ENCODE peak calls at places on chromosomes 3 and 15, in ten cellular contexts. D is fibroblast of lung, I is heart left ventricle, F is cardiac muscle cell, T is psoas muscle, Z is astrocyte, O is spleen, P is Karpas-422, Q is hepatocyte, J is stomach. V is an unnamed sample.

GRCh38 chr3:37907906-37908305 is 46.2 kb downstream of the CTDSPL start:
- DNase-seq in F (no peak), I (no peak), O (no peak), J (no peak), T (no peak), D (peak; percentile 49), Z (peak; percentile 36), Q (no peak), P (no peak), V (no peak)

GRCh38 chr3:6182909-6183308 is 678.0 kb upstream of the GRM7 start:
- DNase-seq in J (no peak), T (no peak), Q (no peak), D (no peak), F (no peak), P (no peak), O (no peak), I (no peak), Z (no peak), V (no peak)

GRCh38 chr3:69321301-69321986 is 64.4 kb downstream of the FRMD4B start:
- DNase-seq in P (no peak), O (no peak), D (no peak), I (no peak), Z (no peak), T (no peak), J (no peak), F (no peak), Q (no peak), V (no peak)

GRCh38 chr3:55951371-55951770 is 464.3 kb upstream of the WNT5A start:
- DNase-seq in Z (no peak), D (no peak), F (no peak), Q (no peak), P (no peak), O (no peak), T (no peak), J (no peak), I (no peak), V (no peak)

GRCh38 chr3:128461731-128462130 is 5.0 kb downstream of the DNAJB8 start:
- DNase-seq in P (no peak), D (no peak), J (no peak), O (no peak), Q (no peak), T (no peak), I (no peak), F (no peak), Z (no peak), V (no peak)

GRCh38 chr3:981156-981555 is 111.7 kb upstream of the CNTN6 start:
- DNase-seq in P (no peak), O (no peak), Z (no peak), J (no peak), Q (no peak), F (no peak), T (no peak), I (no peak), D (no peak), V (no peak)

GRCh38 chr3:195110647-195111321 is 160.2 kb downstream of the XXYLT1 start:
- DNase-seq in Z (no peak), O (peak; percentile 66), J (no peak), P (no peak), I (peak; percentile 44), T (no peak), Q (peak; percentile 68), F (peak; percentile 18), D (no peak), V (no peak)

GRCh38 chr3:165451671-165452070 is 255.5 kb upstream of the SLITRK3 start:
- DNase-seq in I (no peak), F (no peak), O (no peak), D (no peak), Z (no peak), P (no peak), Q (no peak), J (no peak), T (no peak), V (no peak)

GRCh38 chr3:171825222-171825828 is 15.0 kb upstream of the PLD1 start:
- DNase-seq in J (no peak), T (no peak), O (no peak), Q (peak; percentile 56), F (peak; percentile 95), D (peak; percentile 84), P (no peak), Z (peak; percentile 88), I (no peak), V (no peak)

GRCh38 chr15:69760263-69760855 is 307.7 kb downstream of the RPLP1 start:
- DNase-seq in I (no peak), T (no peak), F (peak; percentile 88), P (peak; percentile 39), D (peak; percentile 27), O (no peak), J (no peak), Q (no peak), Z (no peak), V (no peak)

GRCh38 chr3:194009019-194009418 is 126.9 kb upstream of the HES1 start:
- DNase-seq in P (no peak), Q (no peak), T (no peak), D (no peak), I (no peak), F (no peak), Z (no peak), J (no peak), O (no peak), V (no peak)

GRCh38 chr15:40472171-40472727 is 1.5 kb downstream of the CHST14 start:
- DNase-seq in Z (no peak), I (no peak), F (no peak), J (no peak), Q (no peak), T (no peak), P (no peak), O (peak; percentile 73), D (no peak), V (no peak)

GRCh38 chr3:186583820-186584219 is 13.3 kb downstream of the DNAJB11 start:
- DNase-seq in D (peak; percentile 66), J (no peak), Z (peak; percentile 63), T (no peak), Q (no peak), O (no peak), I (no peak), P (no peak), F (no peak), V (no peak)

GRCh38 chr15:77838061-77838460 is 205.3 kb upstream of the LINGO1 start:
- DNase-seq in Z (peak; percentile 51), F (peak; percentile 21), T (no peak), O (peak; percentile 60), Q (no peak), P (no peak), J (no peak), I (no peak), D (peak; percentile 69), V (no peak)

GRCh38 chr3:15323063-15323462 is 9.3 kb downstream of the SH3BP5 start:
- DNase-seq in P (no peak), D (no peak), Z (no peak), I (no peak), J (no peak), F (no peak), O (no peak), Q (no peak), T (no peak), V (no peak)
- H3K4me1 ChIP-seq in P (no peaks in the 10 kb centered on the region), D (peaks cover 2% of the 10 kb centered on the region), Z (peaks cover 48% of the 10 kb centered on the region), I (peaks cover 39% of the 10 kb centered on the region), J (peaks cover 73% of the 10 kb centered on the region), F (peaks cover 5% of the 10 kb centered on the region), O (peaks cover 65% of the 10 kb centered on the region), Q (peaks cover 54% of the 10 kb centered on the region), T (peaks cover 56% of the 10 kb centered on the region), V (no peaks in the 10 kb centered on the region)

DNA sequence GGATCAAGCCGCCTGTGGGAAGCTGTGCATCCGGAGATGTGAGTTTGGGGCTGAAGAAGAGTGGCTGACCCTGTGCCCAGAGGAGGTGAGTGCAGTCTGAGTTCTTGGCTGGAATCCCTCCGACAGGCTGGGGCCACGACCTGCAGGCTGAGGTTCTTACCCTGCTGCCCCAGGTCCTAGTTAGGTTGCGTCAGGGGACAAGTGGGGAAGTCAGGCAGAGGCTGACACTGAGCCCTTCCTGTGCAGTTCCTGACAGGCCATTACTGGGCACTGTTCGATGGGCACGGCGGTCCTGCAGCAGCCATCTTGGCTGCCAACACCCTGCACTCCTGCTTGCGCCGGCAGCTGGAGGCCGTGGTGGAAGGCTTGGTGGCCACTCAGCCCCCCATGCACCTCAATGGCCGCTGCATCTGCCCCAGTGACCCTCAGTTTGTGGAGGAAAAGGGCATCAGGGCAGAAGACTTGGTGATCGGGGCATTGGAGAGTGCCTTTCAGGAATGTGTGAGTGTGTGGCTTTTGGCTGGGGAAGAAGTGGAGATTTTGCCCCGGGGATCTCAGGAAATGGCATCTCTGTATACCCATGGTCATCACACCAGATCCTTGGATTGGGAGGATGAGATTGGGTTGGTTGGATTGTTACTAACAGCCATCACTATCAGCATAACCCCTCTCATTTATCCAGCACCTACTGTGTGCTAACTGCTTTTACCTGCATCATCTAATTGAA is 1.3 kb downstream of the PPM1M start:
- DNase-seq in Q (no peak), D (no peak), F (no peak), T (peak; percentile 14), Z (no peak), P (peak; percentile 60), I (no peak), O (peak; percentile 91), J (no peak), V (no peak)
- H3K4me3 ChIP-seq in Q (no peak overlapping the region), D (no peak overlapping the region), F (no peak overlapping the region), T (peak overlapping the region; percentile 70), Z (no peak overlapping the region), P (peak overlapping the region; percentile 69), I (peak overlapping the region; percentile 77), O (peak overlapping the region; percentile 72), J (peak overlapping the region; percentile 59), V (no peak overlapping the region)

DNA sequence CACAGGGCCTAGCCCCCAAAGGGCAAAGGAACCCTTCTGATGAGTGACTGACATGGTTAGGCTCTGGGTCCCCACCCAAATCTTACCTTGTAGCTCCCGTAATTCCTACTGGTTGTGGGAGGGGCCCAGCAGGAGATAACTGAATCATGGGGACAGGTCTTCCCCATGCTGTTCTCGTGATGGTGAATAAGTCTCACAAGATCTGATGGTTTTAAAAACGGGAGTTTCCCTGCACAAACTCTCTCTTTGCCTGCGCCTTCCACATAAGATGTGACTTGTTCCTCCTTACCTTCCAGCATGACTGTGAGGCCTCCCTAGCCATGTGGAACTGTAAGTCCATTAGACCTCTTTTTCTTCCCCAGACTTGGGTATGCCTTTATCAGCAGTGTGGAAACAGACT is 16.9 kb downstream of the TKT start:
- DNase-seq in O (no peak), Z (no peak), D (no peak), I (no peak), J (no peak), F (no peak), T (no peak), P (no peak), Q (no peak), V (no peak)
- H3K27ac ChIP-seq in O (peak overlapping the region; percentile 68), Z (peak overlapping the region; percentile 93), D (peak overlapping the region; percentile 52), I (no peak overlapping the region), J (peak overlapping the region; percentile 84), F (no peak overlapping the region), T (no peak overlapping the region), P (no peak overlapping the region), Q (peak overlapping the region; percentile 84), V (peak overlapping the region; percentile 70)

DNA sequence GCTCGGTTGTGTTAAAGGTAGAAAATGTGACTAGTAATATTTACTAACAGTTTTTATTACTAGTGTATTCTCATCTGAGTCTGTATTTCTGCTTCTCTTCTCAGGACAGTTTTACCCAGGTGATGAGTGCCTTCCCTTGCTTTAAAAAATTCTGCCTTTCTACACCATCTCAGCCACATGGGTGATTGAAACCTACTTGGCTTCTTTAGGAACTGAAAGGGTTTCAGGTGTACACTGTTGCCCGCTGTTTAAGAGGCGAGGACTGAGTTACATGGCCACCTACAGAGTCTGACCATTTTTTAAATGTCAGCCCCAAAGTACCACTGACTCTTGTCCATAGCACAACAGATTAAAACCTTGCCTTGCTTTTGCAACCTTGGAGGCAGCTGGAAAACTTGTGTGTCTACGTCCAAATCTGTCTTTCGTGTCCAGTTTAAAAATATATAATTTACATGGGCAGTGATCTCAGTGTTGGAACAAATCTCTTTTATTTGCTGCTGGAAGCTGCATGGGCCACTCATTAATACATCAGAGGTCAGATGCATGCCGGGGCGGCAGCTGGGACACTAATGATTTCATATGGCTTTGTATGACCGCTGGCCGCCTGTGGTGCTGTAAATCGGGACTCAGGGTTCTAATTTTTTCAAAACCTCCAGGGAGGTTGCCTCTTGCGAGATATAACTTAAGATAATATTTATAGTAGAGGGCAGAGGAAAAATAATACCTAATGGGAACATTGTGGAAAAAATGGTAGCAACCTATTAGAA is 44.6 kb downstream of the TRIM71 start:
- DNase-seq in Z (no peak), D (no peak), O (no peak), Q (no peak), T (no peak), I (no peak), J (no peak), P (no peak), F (no peak), V (no peak)
- H3K4me1 ChIP-seq in Z (no peaks in the 10 kb centered on the region), D (no peaks in the 10 kb centered on the region), O (no peaks in the 10 kb centered on the region), Q (peaks cover 3% of the 10 kb centered on the region), T (no peaks in the 10 kb centered on the region), I (no peaks in the 10 kb centered on the region), J (peaks cover 13% of the 10 kb centered on the region), P (no peaks in the 10 kb centered on the region), F (peaks cover 40% of the 10 kb centered on the region), V (no peaks in the 10 kb centered on the region)